ENCODE peak calls at places on chromosomes 5 and 9, in nine cellular contexts. Y is cardiac fibroblast; X is AG08396; B is WERI-Rb-1; L is stimulated activated naive CD4-positive, alpha-beta T cell; Z is NCI-H226; P is caudate nucleus; T is activated CD4-positive, alpha-beta T cell treated with anti-CD3 and anti-CD28 coated beads for 48 hours; E is C1 segment of cervical spinal cord. A is an unnamed sample.

GRCh38 chr5:108523360-108523759 is 141.5 kb upstream of the FBXL17 start:
- DNase-seq in Z (no peak), E (no peak), B (no peak), P (no peak), X (no peak), T (no peak), Y (no peak), L (no peak), A (no peak)

GRCh38 chr5:133240425-133241091 is 188.7 kb downstream of the HSPA4 start:
- DNase-seq in L (no peak), T (peak), E (no peak), Y (peak), B (no peak), X (peak), P (no peak), Z (peak), A (no peak)

GRCh38 chr9:126704157-126704941 is 90.6 kb downstream of the LMX1B start:
- DNase-seq in X (peak), Y (peak), B (peak), E (no peak), Z (peak), T (peak), P (peak), L (no peak), A (no peak)

GRCh38 chr5:141516648-141517025 is 27.8 kb downstream of the PCDHGC5 start:
- DNase-seq in T (no peak), X (peak), Z (no peak), P (no peak), B (no peak), L (no peak), E (no peak), Y (no peak), A (no peak)

GRCh38 chr5:171469336-171469735 is 49.9 kb downstream of the FGF18 start:
- DNase-seq in P (no peak), B (no peak), X (no peak), E (no peak), T (no peak), Y (no peak), Z (no peak), L (no peak), A (no peak)

GRCh38 chr9:77752566-77752965 is 104.4 kb upstream of the GNA14 start:
- DNase-seq in X (peak), E (no peak), Z (peak), P (no peak), Y (peak), B (no peak), T (no peak), L (no peak), A (no peak)

GRCh38 chr9:129121483-129121882 is 10.3 kb downstream of the PTPA start:
- DNase-seq in Y (peak), B (no peak), X (no peak), E (no peak), P (peak), T (no peak), Z (no peak), L (no peak), A (no peak)

GRCh38 chr5:152593388-152593787 is 188.3 kb upstream of the NMUR2 start:
- DNase-seq in E (no peak), Z (no peak), X (no peak), Y (no peak), B (no peak), P (no peak), L (no peak), T (no peak), A (no peak)

GRCh38 chr5:135184646-135185045 is 150.6 kb upstream of the PITX1 start:
- DNase-seq in T (no peak), P (no peak), Z (no peak), X (no peak), L (no peak), Y (no peak), B (no peak), E (no peak), A (no peak)

GRCh38 chr9:27535701-27536118 is 6.1 kb upstream of the MOB3B start:
- DNase-seq in E (no peak), X (no peak), T (no peak), L (no peak), B (no peak), P (peak), Y (no peak), Z (no peak), A (no peak)

GRCh38 chr9:99634185-99634584 is 187.5 kb upstream of the NR4A3 start:
- DNase-seq in E (no peak), Y (no peak), X (no peak), B (no peak), Z (no peak), L (no peak), T (no peak), P (no peak), A (no peak)

GRCh38 chr5:150163547-150164059 is 3.0 kb upstream of the CDX1 start:
- DNase-seq in L (no peak), P (no peak), E (no peak), Y (peak), T (no peak), B (no peak), Z (no peak), X (no peak), A (no peak)

GRCh38 chr9:130542457-130543228 is 36.7 kb upstream of the FUBP3 start:
- DNase-seq in T (no peak), B (no peak), X (no peak), L (no peak), Z (peak), Y (peak), P (no peak), E (no peak), A (no peak)